ENCODE peak calls at places on chromosomes 6 and 20, in six cellular contexts. One of them, this sample, is unnamed.

GRCh38 chr20:50193851-50194830 is 3.5 kb downstream of the CEBPB start:
- DNase-seq in NCI-H2081: no peak
- DNase-seq in erythroblast: peak; percentile 45
- DNase-seq in GM23338: peak; percentile 35
- DNase-seq in T-cell: no peak
- DNase-seq in stimulated activated CD4-positive, alpha-beta T cell treated with anti-CD3 and anti-CD28 coated beads, TNF-alpha, amount 100 ng/mL, for 48 hours: no peak
- DNase-seq in this sample: peak; percentile 69

GRCh38 chr20:24756292-24757025 is 192.6 kb upstream of the CST7 start:
- DNase-seq in NCI-H2081: no peak
- DNase-seq in erythroblast: no peak
- DNase-seq in GM23338: no peak
- DNase-seq in T-cell: no peak
- DNase-seq in stimulated activated CD4-positive, alpha-beta T cell treated with anti-CD3 and anti-CD28 coated beads, TNF-alpha, amount 100 ng/mL, for 48 hours: no peak
- DNase-seq in this sample: no peak

GRCh38 chr20:48795058-48795457 is 32.7 kb downstream of the PREX1 start:
- DNase-seq in NCI-H2081: no peak
- DNase-seq in erythroblast: no peak
- DNase-seq in GM23338: no peak
- DNase-seq in T-cell: no peak
- DNase-seq in stimulated activated CD4-positive, alpha-beta T cell treated with anti-CD3 and anti-CD28 coated beads, TNF-alpha, amount 100 ng/mL, for 48 hours: no peak
- DNase-seq in this sample: no peak

GRCh38 chr6:125477141-125477540 is 175.4 kb upstream of the HDDC2 start:
- DNase-seq in NCI-H2081: no peak
- DNase-seq in erythroblast: no peak
- DNase-seq in GM23338: no peak
- DNase-seq in T-cell: no peak
- DNase-seq in stimulated activated CD4-positive, alpha-beta T cell treated with anti-CD3 and anti-CD28 coated beads, TNF-alpha, amount 100 ng/mL, for 48 hours: no peak
- DNase-seq in this sample: no peak

GRCh38 chr20:46642265-46642942 is 8.9 kb downstream of the SLC13A3 start:
- DNase-seq in NCI-H2081: no peak
- DNase-seq in erythroblast: no peak
- DNase-seq in GM23338: no peak
- DNase-seq in T-cell: no peak
- DNase-seq in stimulated activated CD4-positive, alpha-beta T cell treated with anti-CD3 and anti-CD28 coated beads, TNF-alpha, amount 100 ng/mL, for 48 hours: no peak
- DNase-seq in this sample: no peak

GRCh38 chr20:11581271-11581670 is 336.4 kb upstream of the BTBD3 start:
- DNase-seq in NCI-H2081: no peak
- DNase-seq in erythroblast: peak; percentile 10
- DNase-seq in GM23338: peak; percentile 74
- DNase-seq in T-cell: no peak
- DNase-seq in stimulated activated CD4-positive, alpha-beta T cell treated with anti-CD3 and anti-CD28 coated beads, TNF-alpha, amount 100 ng/mL, for 48 hours: no peak
- DNase-seq in this sample: peak; percentile 1

GRCh38 chr6:17280138-17280537 is 1.0 kb upstream of the RBM24 start:
- DNase-seq in NCI-H2081: no peak
- DNase-seq in erythroblast: no peak
- DNase-seq in GM23338: no peak
- DNase-seq in T-cell: no peak
- DNase-seq in stimulated activated CD4-positive, alpha-beta T cell treated with anti-CD3 and anti-CD28 coated beads, TNF-alpha, amount 100 ng/mL, for 48 hours: no peak
- DNase-seq in this sample: no peak

GRCh38 chr20:61660559-61660958 is 405.1 kb downstream of the TAF4 start:
- DNase-seq in NCI-H2081: no peak
- DNase-seq in erythroblast: no peak
- DNase-seq in GM23338: no peak
- DNase-seq in T-cell: no peak
- DNase-seq in stimulated activated CD4-positive, alpha-beta T cell treated with anti-CD3 and anti-CD28 coated beads, TNF-alpha, amount 100 ng/mL, for 48 hours: no peak
- DNase-seq in this sample: no peak

GRCh38 chr6:82086944-82087343 is 160.6 kb downstream of the IBTK start:
- DNase-seq in NCI-H2081: no peak
- DNase-seq in erythroblast: no peak
- DNase-seq in GM23338: no peak
- DNase-seq in T-cell: no peak
- DNase-seq in stimulated activated CD4-positive, alpha-beta T cell treated with anti-CD3 and anti-CD28 coated beads, TNF-alpha, amount 100 ng/mL, for 48 hours: no peak
- DNase-seq in this sample: no peak

GRCh38 chr20:53328956-53329355 is 264.7 kb downstream of the ZNF217 start:
- DNase-seq in NCI-H2081: no peak
- DNase-seq in erythroblast: no peak
- DNase-seq in GM23338: no peak
- DNase-seq in T-cell: no peak
- DNase-seq in stimulated activated CD4-positive, alpha-beta T cell treated with anti-CD3 and anti-CD28 coated beads, TNF-alpha, amount 100 ng/mL, for 48 hours: no peak
- DNase-seq in this sample: no peak

GRCh38 chr6:130708338-130708737 is 118.9 kb upstream of the SMLR1 start:
- DNase-seq in NCI-H2081: peak; percentile 14
- DNase-seq in erythroblast: no peak
- DNase-seq in GM23338: no peak
- DNase-seq in T-cell: no peak
- DNase-seq in stimulated activated CD4-positive, alpha-beta T cell treated with anti-CD3 and anti-CD28 coated beads, TNF-alpha, amount 100 ng/mL, for 48 hours: no peak
- DNase-seq in this sample: no peak

GRCh38 chr20:37941332-37941731 is 38.4 kb downstream of the VSTM2L start:
- DNase-seq in NCI-H2081: no peak
- DNase-seq in erythroblast: peak; percentile 28
- DNase-seq in GM23338: peak; percentile 59
- DNase-seq in T-cell: no peak
- DNase-seq in stimulated activated CD4-positive, alpha-beta T cell treated with anti-CD3 and anti-CD28 coated beads, TNF-alpha, amount 100 ng/mL, for 48 hours: no peak
- DNase-seq in this sample: no peak

GRCh38 chr6:138526822-138527235 is 27.5 kb upstream of the NHSL1 start:
- DNase-seq in NCI-H2081: peak; percentile 1
- DNase-seq in erythroblast: no peak
- DNase-seq in GM23338: no peak
- DNase-seq in T-cell: no peak
- DNase-seq in stimulated activated CD4-positive, alpha-beta T cell treated with anti-CD3 and anti-CD28 coated beads, TNF-alpha, amount 100 ng/mL, for 48 hours: no peak
- DNase-seq in this sample: no peak

This sample was measured in fibroblast of mammary gland.